ENCODE peak calls at places on chromosomes 3 and 15, in four cellular contexts. Q is HepG2, Y is H1, J is K562. E is an unnamed sample.

GRCh38 chr3:32249184-32249782 is 10.8 kb downstream of the CMTM8 start:
- DNase-seq in Q (no peak), J (no peak), Y (no peak), E (no peak)

GRCh38 chr3:25460751-25461150 is 32.7 kb downstream of the RARB start:
- DNase-seq in J (no peak), Y (no peak), Q (no peak), E (peak)

GRCh38 chr3:41158947-41159346 is 40.4 kb upstream of the CTNNB1 start:
- DNase-seq in Q (no peak), J (no peak), Y (no peak), E (no peak)

GRCh38 chr15:100686725-100687488 is 84.5 kb downstream of the ASB7 start:
- DNase-seq in Q (no peak), J (no peak), Y (no peak), E (no peak)

GRCh38 chr15:55279746-55280351 is 9.8 kb downstream of the RAB27A start:
- DNase-seq in Q (peak), J (peak), Y (no peak), E (peak)

GRCh38 chr3:65144791-65145355 is 457.1 kb upstream of the ADAMTS9 start:
- DNase-seq in Y (no peak), Q (no peak), J (no peak), E (no peak)

GRCh38 chr3:46971151-46971550 is 5.4 kb downstream of the CCDC12 start:
- DNase-seq in Y (no peak), Q (no peak), J (no peak), E (no peak)

GRCh38 chr3:184145120-184145524 is 10.0 kb downstream of the EIF2B5 start:
- DNase-seq in Q (peak), J (peak), Y (peak), E (no peak)

GRCh38 chr15:38207591-38207990 is 45.0 kb upstream of the SPRED1 start:
- DNase-seq in Y (no peak), Q (no peak), J (no peak), E (no peak)

GRCh38 chr15:38702178-38702912 is 137.7 kb upstream of the RASGRP1 start:
- DNase-seq in J (no peak), Q (peak), Y (no peak), E (no peak)

GRCh38 chr3:88003115-88003755 is 55.6 kb downstream of the CGGBP1 start:
- DNase-seq in Q (peak), J (peak), Y (no peak), E (no peak)

GRCh38 chr15:40846846-40847224 is 3.0 kb downstream of the SPINT1 start:
- DNase-seq in Q (no peak), J (peak), Y (no peak), E (no peak)

GRCh38 chr3:152621006-152621868 is 213.7 kb upstream of the P2RY1 start:
- DNase-seq in J (no peak), Q (no peak), Y (no peak), E (no peak)

GRCh38 chr3:129625071-129625874 is 18.8 kb upstream of the PLXND1 start:
- DNase-seq in Q (no peak), J (no peak), Y (peak), E (no peak)

GRCh38 chr15:58518626-58519025 is 86.8 kb downstream of the LIPC start:
- DNase-seq in J (no peak), Y (no peak), Q (no peak), E (no peak)

GRCh38 chr3:164375995-164376394 is 702.3 kb downstream of the SI start:
- DNase-seq in Q (no peak), J (no peak), Y (no peak), E (no peak)

GRCh38 chr15:101105059-101105851 is 146.6 kb downstream of the CHSY1 start:
- DNase-seq in Q (no peak), Y (no peak), J (no peak), E (no peak)

GRCh38 chr15:91790826-91791225 is 62.7 kb upstream of the SLCO3A1 start:
- DNase-seq in Y (no peak), J (no peak), Q (no peak), E (no peak)

GRCh38 chr3:15427981-15428380 is 583 bp downstream of the EAF1 start:
- DNase-seq in Y (no peak), Q (peak), J (peak), E (no peak)

GRCh38 chr3:45796902-45797637 is 734 bp upstream of the SLC6A20 start:
- DNase-seq in J (no peak), Y (no peak), Q (no peak), E (no peak)
- TF ChIP-seq EZH2 in J (no peak), Y (no peak), Q (no peak), E (no peak)

DNA sequence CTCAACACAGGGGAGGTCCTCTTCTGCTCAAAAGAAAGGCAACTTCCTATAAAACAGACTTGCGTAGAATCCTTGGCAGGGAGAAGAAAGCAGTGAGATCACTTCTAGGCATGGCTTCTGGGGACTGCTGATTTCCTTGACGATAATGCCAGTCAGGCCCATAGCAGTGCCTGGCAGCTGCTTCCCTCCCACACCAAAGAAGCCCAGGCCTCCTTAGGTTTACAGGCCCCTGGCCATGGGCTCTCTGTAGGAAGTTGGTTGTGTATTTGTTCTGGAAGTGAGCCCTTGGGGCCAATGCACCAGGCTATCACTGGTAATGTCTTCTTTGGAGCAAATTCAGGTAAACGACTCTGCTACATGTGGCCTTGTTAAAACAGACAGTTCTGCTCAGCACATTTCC is 89.3 kb downstream of the CCNL1 start:
- DNase-seq in Q (no peak), Y (no peak), J (no peak), E (no peak)
- TF ChIP-seq TAF1 in Q (no peak), Y (no peak), J (no peak), E (no peak)

DNA sequence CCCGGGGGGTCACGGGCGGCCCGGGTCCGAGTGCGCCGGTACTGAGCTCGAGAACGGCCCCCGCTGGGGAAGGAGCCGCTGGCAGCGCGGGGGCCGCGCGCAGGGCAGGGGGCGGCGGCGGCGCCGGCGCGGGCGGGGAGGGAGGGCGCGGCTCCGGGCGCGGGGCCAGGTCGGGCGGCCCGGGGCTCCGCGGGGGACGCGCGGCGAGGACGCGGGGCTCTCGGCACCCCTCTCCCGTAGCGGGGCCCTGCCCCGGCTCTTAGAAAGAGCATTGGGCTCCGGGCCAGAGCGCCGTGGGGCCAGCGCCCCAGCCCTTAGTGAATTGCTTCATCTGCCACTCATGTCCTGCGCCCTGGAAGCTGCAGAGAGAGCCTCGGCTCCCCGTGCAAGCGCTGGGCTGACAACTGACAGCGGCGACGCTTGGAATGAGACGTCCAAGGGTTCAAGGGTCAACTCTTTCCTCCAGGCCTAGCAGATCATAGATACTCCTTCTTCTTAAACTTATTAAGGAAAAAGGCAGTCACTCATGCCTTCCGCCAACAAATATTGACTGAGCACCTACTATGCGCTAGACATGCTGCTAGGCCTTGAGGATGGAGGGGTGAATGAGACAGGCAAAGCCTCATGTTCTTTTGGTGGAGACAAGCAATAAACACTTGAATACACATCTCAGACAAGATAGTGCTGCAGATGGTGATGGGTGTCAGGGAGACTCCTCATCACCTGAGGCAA is 140.8 kb downstream of the SMAD6 start:
- DNase-seq in Y (no peak), J (peak), Q (peak), E (no peak)
- TF ChIP-seq EZH2 in Y (no peak), J (no peak), Q (no peak), E (no peak)

GRCh38 chr3:1677576-1678164 is 421.0 kb upstream of the CNTN4 start:
- DNase-seq in J (no peak), Y (no peak), Q (no peak), E (no peak)
- TF ChIP-seq TAF1 in J (no peak), Y (no peak), Q (no peak), E (no peak)

DNA sequence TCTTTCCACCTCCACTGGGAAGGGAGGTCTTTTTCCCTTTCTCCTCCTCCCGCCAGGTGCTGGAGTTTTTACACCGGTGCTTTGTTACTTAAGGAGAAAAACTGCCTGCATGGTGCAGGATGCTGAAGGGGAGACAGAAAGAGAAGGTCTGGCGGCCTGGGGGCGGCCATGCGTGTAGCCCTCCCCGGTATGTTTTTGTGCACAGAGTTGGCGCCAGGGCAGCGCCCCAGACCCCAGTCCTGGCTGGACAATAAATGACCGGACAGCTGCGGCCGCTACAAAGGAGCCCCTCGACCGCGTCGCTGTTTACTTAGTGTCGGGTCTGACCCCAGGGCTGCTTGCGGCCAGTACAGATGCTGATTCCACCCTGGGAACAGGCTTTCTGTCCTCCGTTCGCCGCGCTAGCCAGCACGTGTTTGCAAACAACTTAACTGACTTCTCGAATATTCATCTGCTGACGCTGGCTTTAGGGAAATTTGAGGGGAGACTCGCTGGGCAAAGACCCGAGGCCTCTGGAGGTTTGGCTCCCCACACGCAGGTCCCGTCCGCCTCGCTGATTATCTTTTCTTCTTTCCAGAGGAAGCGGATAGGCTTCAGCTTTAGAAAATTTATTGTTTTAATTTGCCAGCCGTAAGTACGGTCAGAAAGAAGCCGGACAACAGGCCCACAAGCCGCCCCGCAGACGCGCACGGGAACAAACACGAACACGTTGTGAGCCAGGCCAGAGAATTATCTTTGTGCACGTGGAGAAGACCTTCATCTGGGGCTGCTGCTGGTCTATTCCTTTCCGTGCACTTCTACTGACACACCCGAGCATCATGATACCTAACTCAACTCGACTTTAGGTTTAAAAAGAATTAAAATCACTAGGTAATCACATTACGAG is 46.9 kb downstream of the ZIC4 start:
- DNase-seq in Q (no peak), J (no peak), Y (peak), E (no peak)
- TF ChIP-seq EZH2 in Q (no peak), J (no peak), Y (peak), E (no peak)

GRCh38 chr3:194267744-194268658 is 83.1 kb downstream of the CPN2 start:
- DNase-seq in Y (no peak), Q (peak), J (no peak), E (no peak)
- TF ChIP-seq TAF1 in Y (no peak), Q (no peak), J (no peak), E (no peak)

E was measured in GM12878.